ENCODE peak calls at places on chromosome 14, in seven cellular contexts. One of them, this sample, is unnamed.

GRCh38 chr14:20469242-20469889 is at the start of gene PNP:
- DNase-seq in NCI-H1417 treated with DMSO at 0.1 percent for 48 hours: peak; percentile 77
- DNase-seq in naive thymus-derived CD4-positive, alpha-beta T cell: peak; percentile 86
- DNase-seq in GM23248: peak; percentile 95
- DNase-seq in NCI-H2081: peak; percentile 92
- DNase-seq in HuH-7.5: peak; percentile 85
- DNase-seq in HCT116: peak; percentile 85
- DNase-seq in this sample: peak; percentile 92

GRCh38 chr14:51931308-51931707 is 58.0 kb upstream of the RTRAF start:
- DNase-seq in NCI-H1417 treated with DMSO at 0.1 percent for 48 hours: no peak
- DNase-seq in naive thymus-derived CD4-positive, alpha-beta T cell: no peak
- DNase-seq in HCT116: no peak
- DNase-seq in GM23248: no peak
- DNase-seq in NCI-H2081: no peak
- DNase-seq in HuH-7.5: no peak
- DNase-seq in this sample: no peak

GRCh38 chr14:38868415-38869290 is 234.4 kb downstream of the SEC23A start:
- DNase-seq in HuH-7.5: no peak
- DNase-seq in naive thymus-derived CD4-positive, alpha-beta T cell: no peak
- DNase-seq in HCT116: no peak
- DNase-seq in NCI-H1417 treated with DMSO at 0.1 percent for 48 hours: no peak
- DNase-seq in NCI-H2081: no peak
- DNase-seq in GM23248: no peak
- DNase-seq in this sample: no peak

GRCh38 chr14:96120941-96121340 is 81.8 kb downstream of the C14orf132 start:
- DNase-seq in NCI-H1417 treated with DMSO at 0.1 percent for 48 hours: no peak
- DNase-seq in GM23248: no peak
- DNase-seq in HCT116: no peak
- DNase-seq in HuH-7.5: no peak
- DNase-seq in NCI-H2081: no peak
- DNase-seq in naive thymus-derived CD4-positive, alpha-beta T cell: no peak
- DNase-seq in this sample: no peak

GRCh38 chr14:55316528-55316927 is 45.3 kb downstream of the FBXO34 start:
- DNase-seq in HCT116: no peak
- DNase-seq in GM23248: no peak
- DNase-seq in naive thymus-derived CD4-positive, alpha-beta T cell: no peak
- DNase-seq in HuH-7.5: no peak
- DNase-seq in NCI-H2081: no peak
- DNase-seq in NCI-H1417 treated with DMSO at 0.1 percent for 48 hours: no peak
- DNase-seq in this sample: no peak

GRCh38 chr14:81363746-81364400 is 36.3 kb downstream of the STON2 start:
- DNase-seq in NCI-H2081: no peak
- DNase-seq in HuH-7.5: no peak
- DNase-seq in naive thymus-derived CD4-positive, alpha-beta T cell: no peak
- DNase-seq in HCT116: no peak
- DNase-seq in GM23248: peak; percentile 2
- DNase-seq in NCI-H1417 treated with DMSO at 0.1 percent for 48 hours: no peak
- DNase-seq in this sample: peak; percentile 60

GRCh38 chr14:59297070-59297766 is 108.8 kb downstream of the DAAM1 start:
- DNase-seq in HuH-7.5: no peak
- DNase-seq in HCT116: no peak
- DNase-seq in GM23248: no peak
- DNase-seq in NCI-H1417 treated with DMSO at 0.1 percent for 48 hours: no peak
- DNase-seq in NCI-H2081: no peak
- DNase-seq in naive thymus-derived CD4-positive, alpha-beta T cell: no peak
- DNase-seq in this sample: no peak

GRCh38 chr14:51963164-51963733 is 26.1 kb upstream of the RTRAF start:
- DNase-seq in naive thymus-derived CD4-positive, alpha-beta T cell: peak; percentile 61
- DNase-seq in NCI-H2081: no peak
- DNase-seq in HuH-7.5: no peak
- DNase-seq in GM23248: no peak
- DNase-seq in NCI-H1417 treated with DMSO at 0.1 percent for 48 hours: no peak
- DNase-seq in HCT116: no peak
- DNase-seq in this sample: peak; percentile 74

GRCh38 chr14:61111145-61112130 is 130.4 kb downstream of the SLC38A6 start:
- DNase-seq in NCI-H2081: no peak
- DNase-seq in NCI-H1417 treated with DMSO at 0.1 percent for 48 hours: no peak
- DNase-seq in naive thymus-derived CD4-positive, alpha-beta T cell: no peak
- DNase-seq in GM23248: no peak
- DNase-seq in HCT116: no peak
- DNase-seq in HuH-7.5: no peak
- DNase-seq in this sample: no peak

GRCh38 chr14:68127166-68127565 is 307.6 kb downstream of the RAD51B start:
- DNase-seq in HCT116: no peak
- DNase-seq in HuH-7.5: no peak
- DNase-seq in NCI-H2081: no peak
- DNase-seq in NCI-H1417 treated with DMSO at 0.1 percent for 48 hours: no peak
- DNase-seq in naive thymus-derived CD4-positive, alpha-beta T cell: no peak
- DNase-seq in GM23248: no peak
- DNase-seq in this sample: no peak

GRCh38 chr14:79586401-79586800 is 624.9 kb downstream of the DIO2 start:
- DNase-seq in GM23248: no peak
- DNase-seq in NCI-H2081: no peak
- DNase-seq in HuH-7.5: no peak
- DNase-seq in NCI-H1417 treated with DMSO at 0.1 percent for 48 hours: no peak
- DNase-seq in naive thymus-derived CD4-positive, alpha-beta T cell: no peak
- DNase-seq in HCT116: no peak
- DNase-seq in this sample: no peak

GRCh38 chr14:102157346-102157745 is 17.6 kb downstream of the WDR20 start:
- DNase-seq in GM23248: no peak
- DNase-seq in NCI-H2081: no peak
- DNase-seq in naive thymus-derived CD4-positive, alpha-beta T cell: no peak
- DNase-seq in NCI-H1417 treated with DMSO at 0.1 percent for 48 hours: no peak
- DNase-seq in HCT116: no peak
- DNase-seq in HuH-7.5: no peak
- DNase-seq in this sample: no peak

GRCh38 chr14:33682746-33683145 is 268.1 kb downstream of the EGLN3 start:
- DNase-seq in NCI-H2081: no peak
- DNase-seq in HuH-7.5: no peak
- DNase-seq in HCT116: no peak
- DNase-seq in GM23248: peak; percentile 90
- DNase-seq in naive thymus-derived CD4-positive, alpha-beta T cell: no peak
- DNase-seq in NCI-H1417 treated with DMSO at 0.1 percent for 48 hours: no peak
- DNase-seq in this sample: peak; percentile 88

GRCh38 chr14:101876539-101876938 is 87.8 kb upstream of the DYNC1H1 start:
- DNase-seq in naive thymus-derived CD4-positive, alpha-beta T cell: peak; percentile 72
- DNase-seq in GM23248: peak; percentile 73
- DNase-seq in HuH-7.5: no peak
- DNase-seq in NCI-H2081: no peak
- DNase-seq in NCI-H1417 treated with DMSO at 0.1 percent for 48 hours: no peak
- DNase-seq in HCT116: no peak
- DNase-seq in this sample: no peak

GRCh38 chr14:91284146-91284790 is 39.8 kb upstream of the GPR68 start:
- DNase-seq in NCI-H2081: no peak
- DNase-seq in HCT116: no peak
- DNase-seq in HuH-7.5: no peak
- DNase-seq in GM23248: peak; percentile 94
- DNase-seq in NCI-H1417 treated with DMSO at 0.1 percent for 48 hours: no peak
- DNase-seq in naive thymus-derived CD4-positive, alpha-beta T cell: no peak
- DNase-seq in this sample: peak; percentile 78

GRCh38 chr14:65949711-65950516 is 536.3 kb upstream of the CCDC196 start:
- DNase-seq in naive thymus-derived CD4-positive, alpha-beta T cell: no peak
- DNase-seq in NCI-H1417 treated with DMSO at 0.1 percent for 48 hours: no peak
- DNase-seq in GM23248: peak; percentile 46
- DNase-seq in HuH-7.5: no peak
- DNase-seq in HCT116: peak; percentile 4
- DNase-seq in NCI-H2081: no peak
- DNase-seq in this sample: peak; percentile 7

GRCh38 chr14:57871487-57872080 is 5.7 kb upstream of the SLC35F4 start:
- DNase-seq in NCI-H1417 treated with DMSO at 0.1 percent for 48 hours: no peak
- DNase-seq in HuH-7.5: no peak
- DNase-seq in HCT116: peak; percentile 35
- DNase-seq in naive thymus-derived CD4-positive, alpha-beta T cell: no peak
- DNase-seq in GM23248: peak; percentile 86
- DNase-seq in NCI-H2081: peak; percentile 35
- DNase-seq in this sample: peak; percentile 51

GRCh38 chr14:52467515-52468266 is 84.6 kb downstream of the TXNDC16 start:
- DNase-seq in HuH-7.5: no peak
- DNase-seq in GM23248: no peak
- DNase-seq in NCI-H1417 treated with DMSO at 0.1 percent for 48 hours: no peak
- DNase-seq in naive thymus-derived CD4-positive, alpha-beta T cell: no peak
- DNase-seq in HCT116: no peak
- DNase-seq in NCI-H2081: no peak
- DNase-seq in this sample: no peak

GRCh38 chr14:100861188-100861936 is 35.4 kb downstream of the MEG3 start:
- DNase-seq in HuH-7.5: no peak
- DNase-seq in NCI-H1417 treated with DMSO at 0.1 percent for 48 hours: no peak
- DNase-seq in HCT116: no peak
- DNase-seq in GM23248: peak; percentile 39
- DNase-seq in naive thymus-derived CD4-positive, alpha-beta T cell: no peak
- DNase-seq in NCI-H2081: no peak
- DNase-seq in this sample: no peak

GRCh38 chr14:75558440-75558839 is 20.0 kb upstream of the FLVCR2 start:
- DNase-seq in HCT116: no peak
- DNase-seq in NCI-H2081: no peak
- DNase-seq in GM23248: no peak
- DNase-seq in NCI-H1417 treated with DMSO at 0.1 percent for 48 hours: no peak
- DNase-seq in naive thymus-derived CD4-positive, alpha-beta T cell: no peak
- DNase-seq in HuH-7.5: no peak
- DNase-seq in this sample: no peak

GRCh38 chr14:101030586-101030985 is 127.1 kb upstream of the RTL1 start:
- DNase-seq in HCT116: no peak
- DNase-seq in NCI-H2081: no peak
- DNase-seq in naive thymus-derived CD4-positive, alpha-beta T cell: no peak
- DNase-seq in GM23248: no peak
- DNase-seq in HuH-7.5: no peak
- DNase-seq in NCI-H1417 treated with DMSO at 0.1 percent for 48 hours: no peak
- DNase-seq in this sample: no peak

GRCh38 chr14:63088865-63089264 is 43.6 kb upstream of the KCNH5 start:
- DNase-seq in NCI-H1417 treated with DMSO at 0.1 percent for 48 hours: no peak
- DNase-seq in naive thymus-derived CD4-positive, alpha-beta T cell: no peak
- DNase-seq in HuH-7.5: no peak
- DNase-seq in GM23248: no peak
- DNase-seq in HCT116: no peak
- DNase-seq in NCI-H2081: peak; percentile 59
- DNase-seq in this sample: no peak

GRCh38 chr14:89476515-89476914 is 59.5 kb upstream of the FOXN3 start:
- DNase-seq in NCI-H1417 treated with DMSO at 0.1 percent for 48 hours: no peak
- DNase-seq in naive thymus-derived CD4-positive, alpha-beta T cell: no peak
- DNase-seq in HuH-7.5: no peak
- DNase-seq in GM23248: no peak
- DNase-seq in HCT116: no peak
- DNase-seq in NCI-H2081: no peak
- DNase-seq in this sample: no peak

GRCh38 chr14:88422919-88423318 is 37.5 kb downstream of the SPATA7 start:
- DNase-seq in naive thymus-derived CD4-positive, alpha-beta T cell: no peak
- DNase-seq in NCI-H2081: no peak
- DNase-seq in HCT116: no peak
- DNase-seq in GM23248: peak; percentile 94
- DNase-seq in NCI-H1417 treated with DMSO at 0.1 percent for 48 hours: no peak
- DNase-seq in HuH-7.5: no peak
- DNase-seq in this sample: peak; percentile 54

GRCh38 chr14:105935384-105935783 is 409.0 kb downstream of the TMEM121 start:
- DNase-seq in HCT116: no peak
- DNase-seq in NCI-H2081: no peak
- DNase-seq in HuH-7.5: no peak
- DNase-seq in NCI-H1417 treated with DMSO at 0.1 percent for 48 hours: no peak
- DNase-seq in naive thymus-derived CD4-positive, alpha-beta T cell: no peak
- DNase-seq in GM23248: no peak
- DNase-seq in this sample: no peak

GRCh38 chr14:33454707-33455106 is 496.2 kb downstream of the EGLN3 start:
- DNase-seq in GM23248: no peak
- DNase-seq in HuH-7.5: no peak
- DNase-seq in naive thymus-derived CD4-positive, alpha-beta T cell: no peak
- DNase-seq in NCI-H1417 treated with DMSO at 0.1 percent for 48 hours: no peak
- DNase-seq in NCI-H2081: no peak
- DNase-seq in HCT116: no peak
- DNase-seq in this sample: no peak

GRCh38 chr14:40983604-40984003 is 623.1 kb upstream of the LRFN5 start:
- DNase-seq in HCT116: no peak
- DNase-seq in HuH-7.5: no peak
- DNase-seq in NCI-H1417 treated with DMSO at 0.1 percent for 48 hours: no peak
- DNase-seq in NCI-H2081: no peak
- DNase-seq in GM23248: no peak
- DNase-seq in naive thymus-derived CD4-positive, alpha-beta T cell: no peak
- DNase-seq in this sample: no peak

GRCh38 chr14:74488788-74489397 is 4.2 kb downstream of the NPC2 start:
- DNase-seq in NCI-H1417 treated with DMSO at 0.1 percent for 48 hours: no peak
- DNase-seq in GM23248: peak; percentile 47
- DNase-seq in naive thymus-derived CD4-positive, alpha-beta T cell: no peak
- DNase-seq in NCI-H2081: no peak
- DNase-seq in HCT116: peak; percentile 60
- DNase-seq in HuH-7.5: no peak
- DNase-seq in this sample: peak; percentile 56

GRCh38 chr14:90624228-90624627 is 192.0 kb downstream of the TTC7B start:
- DNase-seq in HuH-7.5: no peak
- DNase-seq in naive thymus-derived CD4-positive, alpha-beta T cell: no peak
- DNase-seq in HCT116: peak; percentile 42
- DNase-seq in GM23248: peak; percentile 58
- DNase-seq in NCI-H2081: no peak
- DNase-seq in NCI-H1417 treated with DMSO at 0.1 percent for 48 hours: no peak
- DNase-seq in this sample: no peak

GRCh38 chr14:58876613-58877012 is 238.9 kb downstream of the DACT1 start:
- DNase-seq in naive thymus-derived CD4-positive, alpha-beta T cell: no peak
- DNase-seq in NCI-H2081: no peak
- DNase-seq in GM23248: peak; percentile 71
- DNase-seq in HuH-7.5: no peak
- DNase-seq in NCI-H1417 treated with DMSO at 0.1 percent for 48 hours: no peak
- DNase-seq in HCT116: no peak
- DNase-seq in this sample: peak; percentile 86

GRCh38 chr14:68797180-68797670 is 4.4 kb upstream of the ZFP36L1 start:
- DNase-seq in naive thymus-derived CD4-positive, alpha-beta T cell: no peak
- DNase-seq in NCI-H2081: no peak
- DNase-seq in HuH-7.5: no peak
- DNase-seq in NCI-H1417 treated with DMSO at 0.1 percent for 48 hours: no peak
- DNase-seq in GM23248: no peak
- DNase-seq in HCT116: no peak
- DNase-seq in this sample: no peak

GRCh38 chr14:31926652-31927347 is 150.3 kb upstream of the ARHGAP5 start:
- DNase-seq in GM23248: no peak
- DNase-seq in HCT116: no peak
- DNase-seq in NCI-H1417 treated with DMSO at 0.1 percent for 48 hours: no peak
- DNase-seq in naive thymus-derived CD4-positive, alpha-beta T cell: no peak
- DNase-seq in HuH-7.5: no peak
- DNase-seq in NCI-H2081: no peak
- DNase-seq in this sample: no peak

GRCh38 chr14:73785834-73786631 is 65.6 kb upstream of the PTGR2 start:
- DNase-seq in NCI-H2081: no peak
- DNase-seq in NCI-H1417 treated with DMSO at 0.1 percent for 48 hours: no peak
- DNase-seq in GM23248: peak; percentile 96
- DNase-seq in naive thymus-derived CD4-positive, alpha-beta T cell: peak; percentile 65
- DNase-seq in HCT116: peak; percentile 46
- DNase-seq in HuH-7.5: peak; percentile 69
- DNase-seq in this sample: peak; percentile 96

GRCh38 chr14:75223664-75224154 is 47.3 kb upstream of the TMED10 start:
- DNase-seq in NCI-H2081: no peak
- DNase-seq in NCI-H1417 treated with DMSO at 0.1 percent for 48 hours: no peak
- DNase-seq in naive thymus-derived CD4-positive, alpha-beta T cell: no peak
- DNase-seq in GM23248: peak; percentile 10
- DNase-seq in HCT116: no peak
- DNase-seq in HuH-7.5: no peak
- DNase-seq in this sample: peak; percentile 62

GRCh38 chr14:32382704-32383103 is 53.6 kb downstream of the AKAP6 start:
- DNase-seq in naive thymus-derived CD4-positive, alpha-beta T cell: no peak
- DNase-seq in GM23248: peak; percentile 53
- DNase-seq in NCI-H2081: no peak
- DNase-seq in NCI-H1417 treated with DMSO at 0.1 percent for 48 hours: no peak
- DNase-seq in HCT116: no peak
- DNase-seq in HuH-7.5: no peak
- DNase-seq in this sample: peak; percentile 24

GRCh38 chr14:65096323-65097089 is 5.8 kb downstream of the MAX start:
- DNase-seq in HCT116: no peak
- DNase-seq in naive thymus-derived CD4-positive, alpha-beta T cell: no peak
- DNase-seq in NCI-H2081: no peak
- DNase-seq in NCI-H1417 treated with DMSO at 0.1 percent for 48 hours: no peak
- DNase-seq in HuH-7.5: no peak
- DNase-seq in GM23248: peak; percentile 24
- DNase-seq in this sample: peak; percentile 17

GRCh38 chr14:53470351-53471043 is 317.4 kb upstream of the DDHD1 start:
- DNase-seq in HCT116: no peak
- DNase-seq in naive thymus-derived CD4-positive, alpha-beta T cell: no peak
- DNase-seq in NCI-H1417 treated with DMSO at 0.1 percent for 48 hours: no peak
- DNase-seq in GM23248: peak; percentile 64
- DNase-seq in HuH-7.5: no peak
- DNase-seq in NCI-H2081: no peak
- DNase-seq in this sample: peak; percentile 83

GRCh38 chr14:35416108-35416750 is 11.7 kb upstream of the NFKBIA start:
- DNase-seq in NCI-H2081: no peak
- DNase-seq in NCI-H1417 treated with DMSO at 0.1 percent for 48 hours: no peak
- DNase-seq in HuH-7.5: no peak
- DNase-seq in naive thymus-derived CD4-positive, alpha-beta T cell: peak; percentile 18
- DNase-seq in GM23248: no peak
- DNase-seq in HCT116: no peak
- DNase-seq in this sample: no peak